ENCODE peak calls at places on chromosomes 16 and 17, in seven cellular contexts. K is GM12891, Q is body of pancreas, Y is stomach, H is lower leg skin, O is IMR-90, E is Peyer's patch. F is an unnamed sample.

GRCh38 chr17:17161121-17161520 is 45.0 kb downstream of the PLD6 start:
- DNase-seq in K (no peak), Q (no peak), Y (no peak), H (no peak), O (no peak), E (no peak), F (no peak)

GRCh38 chr17:67435122-67435521 is 58.0 kb downstream of the PITPNC1 start:
- DNase-seq in K (no peak), Q (peak; percentile 48), Y (peak; percentile 34), H (no peak), O (no peak), E (peak; percentile 81), F (no peak)

GRCh38 chr17:50640701-50641338 is 6.1 kb downstream of the ABCC3 start:
- DNase-seq in K (no peak), Q (no peak), Y (no peak), H (no peak), O (no peak), E (peak; percentile 74), F (peak; percentile 72)

GRCh38 chr17:19708431-19709175 is 7.8 kb downstream of the SLC47A2 start:
- DNase-seq in K (no peak), Q (no peak), Y (no peak), H (no peak), O (no peak), E (no peak), F (no peak)

GRCh38 chr17:28227278-28228108 is 91.5 kb upstream of the TMEM97 start:
- DNase-seq in K (peak; percentile 44), Q (peak; percentile 97), Y (peak; percentile 87), H (no peak), O (no peak), E (peak; percentile 80), F (peak; percentile 80)

GRCh38 chr16:35585411-35585810 is 2126.0 kb downstream of the TP53TG3F start:
- DNase-seq in K (no peak), Q (no peak), Y (no peak), H (no peak), O (no peak), E (no peak), F (no peak)

GRCh38 chr17:16345565-16345964 is 7.7 kb downstream of the CENPV start:
- DNase-seq in K (no peak), Q (no peak), Y (no peak), H (no peak), O (no peak), E (no peak), F (no peak)

GRCh38 chr16:73565263-73565662 is 517.3 kb upstream of the ZFHX3 start:
- DNase-seq in K (no peak), Q (no peak), Y (no peak), H (no peak), O (no peak), E (no peak), F (no peak)

GRCh38 chr17:63431939-63432804 is 13.9 kb downstream of the CYB561 start:
- DNase-seq in K (no peak), Q (no peak), Y (no peak), H (no peak), O (peak; percentile 66), E (peak; percentile 45), F (peak; percentile 98)

GRCh38 chr16:24668481-24669001 is 60.9 kb upstream of the TNRC6A start:
- DNase-seq in K (no peak), Q (peak; percentile 18), Y (no peak), H (peak; percentile 18), O (peak; percentile 65), E (no peak), F (no peak)

GRCh38 chr16:28211758-28212531 is at the start of gene XPO6:
- DNase-seq in K (peak; percentile 86), Q (peak; percentile 96), Y (peak; percentile 98), H (peak; percentile 94), O (peak; percentile 89), E (peak; percentile 99), F (peak; percentile 99)

GRCh38 chr16:28210264-28210663 is 1.5 kb downstream of the XPO6 start:
- DNase-seq in K (no peak), Q (no peak), Y (no peak), H (no peak), O (no peak), E (no peak), F (peak; percentile 60)

GRCh38 chr16:28208824-28209223 is 2.9 kb downstream of the XPO6 start:
- DNase-seq in K (no peak), Q (no peak), Y (no peak), H (no peak), O (no peak), E (no peak), F (no peak)

GRCh38 chr16:28212532-28212873 is 738 bp upstream of the XPO6 start:
- DNase-seq in K (no peak), Q (no peak), Y (no peak), H (no peak), O (peak; percentile 26), E (no peak), F (no peak)

DNA sequence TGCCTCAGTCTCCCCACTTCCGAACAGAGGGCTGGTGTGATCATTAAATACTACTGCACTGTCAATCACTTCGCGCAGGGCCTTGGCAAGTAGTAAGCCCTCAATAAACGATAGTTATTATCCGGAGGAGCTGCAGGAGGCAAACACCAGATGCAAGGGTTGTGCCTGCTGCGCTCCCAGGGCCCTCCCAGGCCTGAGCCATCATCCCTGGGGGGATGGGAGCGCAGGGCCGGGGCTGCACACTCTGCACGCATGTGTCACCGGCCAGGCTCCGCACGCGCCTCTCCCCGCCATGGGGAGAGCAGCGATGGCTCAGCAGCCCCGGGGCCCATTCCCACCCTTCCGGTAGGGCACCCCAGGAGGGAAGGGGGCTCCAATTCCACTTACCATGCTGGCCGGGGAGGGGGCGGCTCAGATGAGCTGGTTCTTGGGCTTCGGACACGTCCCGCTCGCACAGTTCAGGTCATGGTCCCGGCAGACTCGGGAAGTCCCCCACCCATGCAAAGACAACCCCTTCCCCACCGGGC is 723 bp downstream of the XPO6 start:
- DNase-seq in K (peak; percentile 42), Q (peak; percentile 66), Y (peak; percentile 64), H (peak; percentile 53), O (peak; percentile 75), E (peak; percentile 81), F (peak; percentile 87)
- TF ChIP-seq POLR2A in K (peak; percentile 68), Q (peak; percentile 38), Y (no peak), H (no peak), O (no peak), E (peak; percentile 28), F (peak; percentile 40)

DNA sequence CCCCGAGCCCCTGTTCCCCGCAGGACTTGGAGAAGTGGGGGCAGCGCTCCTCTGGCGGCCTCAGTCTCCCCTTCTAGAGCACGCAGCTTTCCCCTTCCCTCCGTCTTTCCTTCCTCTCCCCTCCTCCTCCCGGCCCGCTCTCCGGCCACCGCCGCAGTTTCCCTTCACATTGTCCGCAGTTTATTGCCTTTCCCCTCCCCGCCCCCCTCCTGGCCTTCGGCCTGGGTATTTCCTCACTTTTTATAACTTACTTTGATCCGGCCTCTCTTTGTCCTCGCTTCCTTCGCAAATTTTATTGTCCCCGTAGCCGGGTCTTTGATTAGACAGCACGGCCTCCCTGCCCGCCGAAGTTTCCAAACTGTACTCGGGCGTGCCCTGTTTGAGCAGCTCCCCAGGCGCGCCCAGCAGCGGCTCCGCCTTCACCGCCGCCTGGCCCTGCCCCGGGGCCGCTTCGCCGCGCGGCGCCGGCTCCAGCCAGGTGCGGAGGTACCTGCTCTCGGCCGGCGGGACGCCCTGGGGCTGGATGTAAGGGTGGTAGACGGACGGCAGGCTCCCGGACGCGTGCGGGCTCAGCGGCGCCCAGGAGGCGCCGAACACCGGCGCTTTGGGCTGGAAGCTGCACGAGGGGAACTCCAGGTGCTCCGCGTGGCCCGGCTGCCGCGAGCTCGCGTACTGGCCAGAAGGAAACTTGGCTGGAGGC is 506 bp downstream of the HOXB9 start:
- DNase-seq in K (no peak), Q (peak; percentile 13), Y (peak; percentile 46), H (no peak), O (no peak), E (peak; percentile 84), F (peak; percentile 69)
- TF ChIP-seq POLR2A in K (no peak), Q (no peak), Y (no peak), H (no peak), O (no peak), E (peak; percentile 75), F (no peak)

GRCh38 chr17:77279448-77280303 is 138.9 kb downstream of the SEC14L1 start:
- DNase-seq in K (no peak), Q (no peak), Y (peak; percentile 44), H (no peak), O (peak; percentile 23), E (peak; percentile 54), F (no peak)

GRCh38 chr17:77280304-77280910 is 139.6 kb downstream of the SEC14L1 start:
- DNase-seq in K (no peak), Q (no peak), Y (no peak), H (peak; percentile 19), O (peak; percentile 84), E (peak; percentile 59), F (no peak)

GRCh38 chr17:77281904-77282367 is 141.2 kb downstream of the SEC14L1 start:
- DNase-seq in K (no peak), Q (no peak), Y (peak; percentile 65), H (peak; percentile 19), O (no peak), E (peak; percentile 65), F (no peak)

GRCh38 chr17:77282524-77283515 is 142.1 kb downstream of the SEC14L1 start:
- DNase-seq in K (no peak), Q (peak; percentile 43), Y (peak; percentile 80), H (no peak), O (peak; percentile 43), E (peak; percentile 59), F (no peak)

DNA sequence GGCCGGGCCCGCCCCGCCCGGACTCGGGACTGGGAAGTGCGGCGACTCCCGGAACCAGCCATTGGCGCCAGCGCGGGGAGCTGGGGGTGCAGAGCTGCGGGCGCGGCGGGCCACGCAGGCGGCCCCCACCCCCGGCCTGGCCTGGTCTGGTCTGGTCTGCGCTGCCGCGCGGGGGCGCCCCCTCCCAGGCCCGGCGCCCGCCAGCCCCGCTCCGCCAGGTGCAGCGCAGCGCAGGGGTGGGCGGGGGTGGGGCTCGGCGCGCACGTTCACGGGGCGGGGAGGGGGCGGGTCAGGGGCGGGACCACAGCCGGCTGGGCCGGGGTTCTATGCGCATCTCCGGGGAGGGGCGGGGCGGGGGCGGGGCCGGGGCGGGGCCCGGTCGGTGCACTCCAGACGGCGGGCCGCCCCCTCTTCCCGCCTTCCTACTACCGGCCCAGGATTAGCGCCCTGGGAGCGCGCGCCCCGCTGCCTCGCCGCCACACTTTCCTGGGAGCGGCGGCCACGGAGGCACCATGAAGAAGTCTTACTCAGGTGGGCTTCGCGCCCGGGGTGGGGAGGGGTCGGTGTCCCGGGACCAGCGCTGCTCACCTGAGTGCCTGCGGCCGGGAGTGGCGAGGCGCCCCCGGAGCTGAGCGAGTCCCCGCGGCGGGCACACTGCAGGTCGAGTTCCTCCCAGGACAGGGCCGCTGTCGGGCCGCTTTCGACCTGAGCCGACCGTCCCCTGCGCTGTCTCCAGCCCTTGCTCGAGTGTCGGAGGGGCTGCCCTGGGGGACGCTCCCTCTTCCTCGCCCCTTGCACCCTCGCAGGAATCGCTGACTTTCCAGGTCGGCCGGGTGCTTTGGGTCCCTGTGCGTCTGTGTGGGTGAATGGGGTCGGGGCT is 140.5 kb downstream of the SEC14L1 start:
- DNase-seq in K (peak; percentile 91), Q (peak; percentile 68), Y (peak; percentile 74), H (peak; percentile 18), O (peak; percentile 29), E (peak; percentile 77), F (peak; percentile 65)
- TF ChIP-seq POLR2A in K (no peak), Q (peak; percentile 56), Y (no peak), H (no peak), O (peak; percentile 40), E (peak; percentile 73), F (no peak)

DNA sequence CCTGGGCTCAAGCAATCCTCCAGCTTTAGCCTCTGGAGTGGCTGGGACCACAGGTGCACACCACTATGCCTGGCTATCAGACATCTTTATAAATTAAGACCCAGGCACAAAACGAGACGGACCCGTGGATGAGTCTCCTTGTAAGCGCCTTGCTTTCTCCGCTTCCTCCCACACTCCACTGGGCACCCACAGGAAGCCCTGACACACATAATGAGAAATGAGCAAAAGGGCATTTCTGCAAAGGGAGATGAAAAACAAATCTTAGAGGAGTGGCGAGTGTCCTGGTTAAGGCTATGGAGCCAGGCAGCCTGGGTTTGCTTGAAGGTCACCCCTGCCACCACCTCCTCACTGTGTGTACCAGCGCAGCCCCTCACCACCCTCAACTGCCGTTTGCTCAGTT is 56.3 kb downstream of the XYLT1 start:
- DNase-seq in K (no peak), Q (no peak), Y (no peak), H (no peak), O (no peak), E (peak; percentile 70), F (no peak)
- TF ChIP-seq POLR2A in K (no peak), Q (no peak), Y (no peak), H (no peak), O (no peak), E (no peak), F (no peak)